ENCODE peak calls at places on chromosomes 1 and 21, in six cellular contexts. P is stomach, B is cardiac fibroblast, E is AG04450, K is fibroblast of lung, F is right lobe of liver. C is an unnamed sample.

GRCh38 chr1:79197421-79197820 is 190.9 kb upstream of the ADGRL4 start:
- DNase-seq in F (no peak), B (peak), E (no peak), P (no peak), K (peak), C (no peak)

GRCh38 chr1:68464891-68465290 is 15.1 kb upstream of the RPE65 start:
- DNase-seq in E (no peak), B (no peak), K (no peak), F (no peak), P (no peak), C (no peak)

GRCh38 chr1:180528868-180529470 is 26.6 kb upstream of the ACBD6 start:
- DNase-seq in P (no peak), B (peak), K (peak), E (no peak), F (no peak), C (no peak)

GRCh38 chr1:186420923-186421322 is 40.0 kb downstream of the PDC start:
- DNase-seq in F (no peak), P (no peak), B (no peak), K (peak), E (no peak), C (no peak)

GRCh38 chr1:110502402-110502801 is 16.6 kb downstream of the KCNA10 start:
- DNase-seq in B (no peak), K (no peak), E (no peak), P (no peak), F (no peak), C (no peak)

GRCh38 chr1:236472850-236473788 is 50.7 kb upstream of the LGALS8 start:
- DNase-seq in E (no peak), B (no peak), P (no peak), K (no peak), F (no peak), C (no peak)

GRCh38 chr1:23249785-23250184 is 32.5 kb upstream of the HTR1D start:
- DNase-seq in B (peak), K (peak), F (no peak), P (no peak), E (peak), C (no peak)

GRCh38 chr1:80217377-80217986 is 1211.0 kb upstream of the ADGRL4 start:
- DNase-seq in P (no peak), E (peak), K (peak), F (no peak), B (peak), C (no peak)

GRCh38 chr1:30733520-30733919 is 10.1 kb upstream of the MATN1 start:
- DNase-seq in F (no peak), K (no peak), E (no peak), B (no peak), P (no peak), C (no peak)

GRCh38 chr1:214637722-214638473 is 34.9 kb downstream of the CENPF start:
- DNase-seq in K (peak), E (peak), P (no peak), F (no peak), B (peak), C (no peak)

GRCh38 chr1:204287466-204287881 is 72.3 kb downstream of the PLEKHA6 start:
- DNase-seq in K (no peak), B (peak), E (no peak), F (no peak), P (no peak), C (no peak)

GRCh38 chr1:62407398-62408009 is 29.3 kb upstream of the USP1 start:
- DNase-seq in P (no peak), F (no peak), E (peak), K (peak), B (peak), C (no peak)

GRCh38 chr1:30758785-30759380 is 1.3 kb upstream of the LAPTM5 start:
- DNase-seq in K (peak), B (peak), P (no peak), E (no peak), F (no peak), C (no peak)

GRCh38 chr1:109864063-109864822 is 46.4 kb upstream of the CSF1 start:
- DNase-seq in F (no peak), E (no peak), P (no peak), K (peak), B (peak), C (no peak)

GRCh38 chr1:53575948-53576305 is 116.7 kb downstream of the DMRTB1 start:
- DNase-seq in B (no peak), F (no peak), P (no peak), K (no peak), E (no peak), C (no peak)

GRCh38 chr1:17520041-17520440 is 19.5 kb upstream of the ARHGEF10L start:
- DNase-seq in P (peak), F (no peak), B (no peak), K (no peak), E (no peak), C (no peak)

GRCh38 chr21:32993894-32994293 is 31.8 kb upstream of the OLIG2 start:
- DNase-seq in E (no peak), B (no peak), K (no peak), F (no peak), P (no peak), C (no peak)

GRCh38 chr21:15249285-15249993 is 184.6 kb upstream of the NRIP1 start:
- DNase-seq in K (peak), P (no peak), E (no peak), F (no peak), B (peak), C (no peak)

GRCh38 chr1:1073743-1074587 is at the start of gene RNF223:
- DNase-seq in E (no peak), K (no peak), B (no peak), P (peak), F (no peak), C (no peak)

GRCh38 chr1:3668585-3669300 is 16.4 kb downstream of the TP73 start:
- DNase-seq in K (peak), B (peak), E (no peak), F (peak), P (peak), C (peak)

GRCh38 chr1:62208970-62209369 is 14.3 kb downstream of the L1TD1 start:
- DNase-seq in F (no peak), K (no peak), B (no peak), E (no peak), P (no peak), C (no peak)

GRCh38 chr1:7491089-7491817 is 279.8 kb upstream of the VAMP3 start:
- DNase-seq in F (no peak), B (peak), E (no peak), P (no peak), K (peak), C (no peak)

GRCh38 chr1:19455353-19455752 is 30.0 kb downstream of the CAPZB start:
- DNase-seq in B (no peak), E (no peak), P (no peak), K (no peak), F (no peak), C (no peak)

DNA sequence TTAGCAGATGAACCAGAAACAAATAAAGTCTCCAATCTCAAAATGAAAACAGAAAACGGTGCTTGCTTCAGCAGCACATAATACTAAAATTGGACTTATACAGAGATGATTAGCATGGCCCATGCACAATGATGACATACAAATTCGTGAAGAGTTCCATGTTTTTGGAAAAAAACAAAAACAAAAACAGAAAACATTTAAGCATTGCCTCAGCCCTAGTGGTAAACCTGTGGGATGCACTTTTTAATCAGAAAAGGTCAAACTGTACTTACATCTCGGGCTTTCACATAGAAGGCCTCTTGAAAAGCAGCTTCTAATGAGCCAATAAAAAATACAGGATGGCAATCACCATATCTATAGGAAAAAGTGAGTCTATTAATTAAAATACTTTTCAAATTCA is 159.1 kb upstream of the DMRTA2 start:
- DNase-seq in F (no peak), E (no peak), B (no peak), P (no peak), K (no peak), C (no peak)
- TF ChIP-seq CTCF in F (no peak), E (peak), B (peak), P (no peak), K (no peak), C (peak)

DNA sequence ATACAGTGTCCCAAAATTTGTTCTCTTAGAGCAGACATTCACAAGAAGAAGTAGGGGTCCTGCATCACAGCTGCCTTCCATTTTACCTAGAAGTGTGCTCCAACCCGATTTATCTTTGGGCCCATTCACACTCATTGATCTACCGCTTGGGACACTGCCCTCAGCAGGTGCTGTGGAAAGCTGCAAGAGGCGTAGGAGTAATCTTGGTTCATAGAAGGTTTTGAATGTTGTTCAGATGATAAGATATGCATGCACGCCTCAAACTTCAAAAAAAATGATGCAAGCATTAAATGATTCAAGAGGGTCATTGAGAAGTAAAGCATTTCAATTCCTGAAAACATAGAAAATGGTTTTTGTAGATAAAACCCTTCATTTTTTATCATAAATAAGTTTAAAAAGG is 18.6 kb upstream of the C1orf105 start:
- DNase-seq in K (no peak), P (no peak), E (no peak), B (no peak), F (no peak), C (no peak)
- TF ChIP-seq CTCF in K (no peak), P (no peak), E (no peak), B (peak), F (no peak), C (peak)

GRCh38 chr1:34549199-34549598 is 205.6 kb upstream of the GJB5 start:
- DNase-seq in B (no peak), F (peak), P (no peak), E (no peak), K (no peak), C (peak)
- TF ChIP-seq CTCF in B (no peak), F (peak), P (no peak), E (peak), K (no peak), C (peak)

GRCh38 chr1:44239337-44239960 is 26.2 kb downstream of the DMAP1 start:
- DNase-seq in B (peak), F (no peak), K (peak), P (no peak), E (no peak), C (no peak)
- TF ChIP-seq CTCF in B (peak), F (no peak), K (no peak), P (no peak), E (peak), C (peak)

GRCh38 chr1:222914861-222915632 is 100.2 kb downstream of the DISP1 start:
- DNase-seq in F (no peak), B (peak), E (no peak), K (peak), P (no peak), C (no peak)
- TF ChIP-seq CTCF in F (no peak), B (peak), E (no peak), K (peak), P (no peak), C (no peak)

GRCh38 chr1:158972841-158973240 is 36.9 kb upstream of the IFI16 start:
- DNase-seq in B (peak), K (peak), E (no peak), P (no peak), F (no peak), C (no peak)
- TF ChIP-seq CTCF in B (no peak), K (no peak), E (no peak), P (no peak), F (no peak), C (peak)